ENCODE peak calls at places on chromosome 22, in eight cellular contexts. A is cardiac fibroblast, X is neural crest cell, C is GM20000, F is BJ, S is astrocyte of the spinal cord, Z is nephron progenitor cell, N is transverse colon. R is an unnamed sample.

GRCh38 chr22:49749227-49749626 is 78.4 kb downstream of the BRD1 start:
- DNase-seq in A (no peak), X (no peak), C (peak), F (no peak), S (no peak), Z (no peak), N (no peak), R (no peak)

GRCh38 chr22:30044369-30044768 is 35.9 kb upstream of the HORMAD2 start:
- DNase-seq in A (peak), X (no peak), C (no peak), F (peak), S (peak), Z (no peak), N (peak), R (no peak)

GRCh38 chr22:32880906-32881596 is 79.5 kb downstream of the TIMP3 start:
- DNase-seq in A (peak), X (peak), C (no peak), F (no peak), S (peak), Z (peak), N (peak), R (no peak)

GRCh38 chr22:44611880-44612496 is 90.0 kb upstream of the PRR5 start:
- DNase-seq in A (no peak), X (no peak), C (no peak), F (no peak), S (no peak), Z (no peak), N (no peak), R (no peak)

GRCh38 chr22:42883121-42883520 is 26.0 kb upstream of the ARFGAP3 start:
- DNase-seq in A (no peak), X (no peak), C (no peak), F (no peak), S (no peak), Z (no peak), N (peak), R (no peak)

GRCh38 chr22:19195796-19196731 is 17.5 kb upstream of the SLC25A1 start:
- DNase-seq in A (no peak), X (no peak), C (peak), F (no peak), S (no peak), Z (no peak), N (no peak), R (no peak)

GRCh38 chr22:50308597-50308935 is 1.1 kb upstream of the PLXNB2 start:
- DNase-seq in A (peak), X (no peak), C (no peak), F (peak), S (no peak), Z (peak), N (peak), R (no peak)

GRCh38 chr22:46592390-46592872 is 27.8 kb upstream of the GRAMD4 start:
- DNase-seq in A (peak), X (no peak), C (peak), F (peak), S (peak), Z (no peak), N (peak), R (no peak)

GRCh38 chr22:46071451-46072029 is 78.8 kb upstream of the PPARA start:
- DNase-seq in A (peak), X (no peak), C (no peak), F (no peak), S (peak), Z (peak), N (peak), R (peak)

GRCh38 chr22:47225080-47225930 is 462.9 kb downstream of the TBC1D22A start:
- DNase-seq in A (no peak), X (no peak), C (no peak), F (no peak), S (no peak), Z (no peak), N (no peak), R (no peak)

GRCh38 chr22:42893366-42894150 is 36.5 kb upstream of the ARFGAP3 start:
- DNase-seq in A (no peak), X (no peak), C (no peak), F (no peak), S (no peak), Z (no peak), N (no peak), R (no peak)

GRCh38 chr22:50012201-50013181 is at the start of gene IL17REL:
- DNase-seq in A (no peak), X (no peak), C (no peak), F (no peak), S (no peak), Z (peak), N (peak), R (no peak)

GRCh38 chr22:20440637-20441591 is 3.3 kb upstream of the SCARF2 start:
- DNase-seq in A (no peak), X (no peak), C (no peak), F (no peak), S (no peak), Z (no peak), N (no peak), R (no peak)

GRCh38 chr22:17085277-17086091 is 684 bp downstream of the IL17RA start:
- DNase-seq in A (no peak), X (no peak), C (peak), F (no peak), S (no peak), Z (no peak), N (peak), R (no peak)

GRCh38 chr22:47112566-47112965 is 350.1 kb downstream of the TBC1D22A start:
- DNase-seq in A (no peak), X (no peak), C (no peak), F (no peak), S (no peak), Z (no peak), N (no peak), R (no peak)

GRCh38 chr22:45246060-45246985 is 5.6 kb upstream of the KIAA0930 start:
- DNase-seq in A (peak), X (no peak), C (no peak), F (peak), S (peak), Z (no peak), N (peak), R (peak)

GRCh38 chr22:42383287-42383686 is 48.9 kb downstream of the NFAM1 start:
- DNase-seq in A (no peak), X (no peak), C (no peak), F (no peak), S (no peak), Z (no peak), N (no peak), R (no peak)

GRCh38 chr22:44907765-44908737 is 101.8 kb downstream of the PHF21B start:
- DNase-seq in A (no peak), X (no peak), C (no peak), F (no peak), S (no peak), Z (no peak), N (no peak), R (no peak)

GRCh38 chr22:50684986-50685385 is 12.4 kb downstream of the SHANK3 start:
- DNase-seq in A (peak), X (no peak), C (peak), F (no peak), S (peak), Z (no peak), N (no peak), R (no peak)

GRCh38 chr22:17749605-17750395 is 24.5 kb downstream of the BID start:
- DNase-seq in A (no peak), X (no peak), C (no peak), F (no peak), S (no peak), Z (no peak), N (no peak), R (no peak)

GRCh38 chr22:29314074-29314473 is 1.4 kb downstream of the RASL10A start:
- DNase-seq in A (no peak), X (no peak), C (peak), F (no peak), S (no peak), Z (no peak), N (peak), R (no peak)

GRCh38 chr22:45067731-45068130 is 57.9 kb upstream of the PHF21B start:
- DNase-seq in A (peak), X (no peak), C (no peak), F (no peak), S (no peak), Z (no peak), N (no peak), R (no peak)

GRCh38 chr22:22553141-22553540 is 5.9 kb downstream of the PRAME start:
- DNase-seq in A (no peak), X (no peak), C (no peak), F (no peak), S (no peak), Z (no peak), N (no peak), R (no peak)
- TF ChIP-seq CTCF in A (no peak), X (no peak), C (no peak), F (no peak), S (no peak), Z (no peak), N (no peak), R (no peak)

GRCh38 chr22:36879775-36880174 is 19.0 kb downstream of the NCF4 start:
- DNase-seq in A (no peak), X (no peak), C (no peak), F (no peak), S (no peak), Z (no peak), N (no peak), R (no peak)

GRCh38 chr22:36884314-36885158 is 23.7 kb downstream of the NCF4 start:
- DNase-seq in A (peak), X (no peak), C (no peak), F (no peak), S (no peak), Z (no peak), N (no peak), R (no peak)

GRCh38 chr22:36885474-36885873 is 24.7 kb downstream of the NCF4 start:
- DNase-seq in A (no peak), X (no peak), C (no peak), F (no peak), S (no peak), Z (no peak), N (no peak), R (no peak)

GRCh38 chr22:36886016-36886415 is 25.2 kb downstream of the NCF4 start:
- DNase-seq in A (no peak), X (no peak), C (no peak), F (no peak), S (no peak), Z (no peak), N (no peak), R (no peak)

GRCh38 chr22:36881504-36882245 is 20.9 kb downstream of the NCF4 start:
- DNase-seq in A (no peak), X (no peak), C (no peak), F (no peak), S (no peak), Z (no peak), N (no peak), R (no peak)
- TF ChIP-seq CTCF in A (no peak), X (no peak), C (no peak), F (no peak), S (no peak), Z (no peak), N (no peak), R (no peak)

GRCh38 chr22:23386245-23386631 is 193.9 kb downstream of the IGLL1 start:
- DNase-seq in A (peak), X (no peak), C (no peak), F (no peak), S (no peak), Z (no peak), N (no peak), R (no peak)
- TF ChIP-seq CTCF in A (no peak), X (no peak), C (no peak), F (no peak), S (no peak), Z (peak), N (peak), R (no peak)

DNA sequence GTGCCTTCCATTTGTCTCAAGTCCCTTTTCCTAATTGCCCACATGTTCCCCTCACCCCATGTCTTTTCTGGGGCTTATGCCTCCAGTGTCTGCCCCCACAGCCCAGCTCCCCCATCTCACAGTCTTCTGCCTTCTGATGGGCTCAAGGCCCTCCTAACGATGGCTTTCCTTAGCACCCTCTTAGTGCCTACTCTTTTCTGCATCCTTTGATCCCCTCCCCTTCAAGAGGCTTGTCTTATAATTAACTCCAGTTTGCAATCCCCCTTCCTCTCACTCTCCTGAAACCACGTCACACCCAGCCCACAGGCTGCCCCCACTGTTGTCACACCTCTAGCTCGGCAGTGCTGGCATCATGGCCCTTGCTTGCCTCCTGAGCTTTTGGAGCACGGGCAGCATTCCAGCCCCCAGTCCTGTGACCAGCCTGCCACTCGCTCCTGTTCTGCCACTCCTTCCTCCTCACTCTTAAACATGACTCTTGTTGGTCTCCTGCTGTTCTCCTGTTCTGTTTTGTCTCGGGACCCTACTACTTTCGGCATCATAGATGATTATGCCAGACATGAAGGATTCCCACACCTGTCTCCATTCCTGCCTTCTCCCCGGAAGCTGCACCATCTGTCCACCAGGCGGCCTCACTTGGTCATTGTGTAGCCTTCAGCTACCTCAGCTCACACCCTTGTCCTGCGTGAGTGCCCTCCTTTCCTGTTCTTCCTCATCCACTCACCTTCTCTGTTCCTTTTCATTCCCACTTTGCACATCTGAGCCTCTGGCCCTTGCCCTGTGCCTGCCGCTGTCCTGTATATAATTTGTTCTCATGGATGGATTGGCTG is 26.1 kb downstream of the UBE2L3 start:
- DNase-seq in A (no peak), X (peak), C (no peak), F (no peak), S (no peak), Z (peak), N (no peak), R (no peak)
- TF ChIP-seq CTCF in A (peak), X (peak), C (no peak), F (peak), S (peak), Z (peak), N (peak), R (no peak)

DNA sequence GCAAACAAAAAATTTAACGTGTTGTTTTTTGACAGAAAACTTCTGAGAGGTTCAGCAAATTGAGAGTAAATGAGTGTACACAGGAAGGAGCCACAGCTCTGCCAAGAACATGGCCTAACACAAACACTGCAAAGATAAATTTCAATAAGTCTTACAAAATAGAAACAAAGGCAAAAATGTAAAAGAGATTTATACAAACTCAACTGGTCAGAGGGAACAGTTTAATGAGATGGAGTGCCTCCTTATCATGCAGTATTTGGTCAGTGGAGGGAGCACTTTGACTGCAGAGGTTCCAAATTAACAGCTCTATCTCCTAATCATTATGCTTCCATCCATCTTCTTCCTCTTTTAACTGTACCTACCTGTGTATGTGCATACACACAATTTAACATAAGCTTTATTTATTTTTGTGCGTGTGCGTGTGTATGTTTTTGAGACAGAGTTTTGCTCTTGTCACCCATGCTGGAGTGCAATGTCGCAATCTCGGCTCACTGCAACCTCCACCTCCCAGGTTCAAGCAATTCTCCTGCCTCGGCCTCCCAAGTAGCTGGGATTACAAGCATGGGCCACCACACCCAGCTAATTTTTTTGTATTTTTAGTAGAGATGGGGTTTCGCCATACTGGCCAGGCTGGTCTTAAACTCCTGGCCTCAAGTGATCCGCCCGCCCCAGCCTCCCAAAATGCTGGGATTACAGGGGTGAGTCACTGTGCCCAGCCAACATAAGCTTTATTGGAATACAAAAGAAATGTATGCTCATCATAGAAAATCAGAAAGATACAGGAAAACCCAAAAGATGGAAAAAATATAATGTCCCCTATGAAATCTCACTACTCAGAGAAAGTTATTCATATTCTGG is 111.9 kb downstream of the MRTFA start:
- DNase-seq in A (peak), X (no peak), C (no peak), F (no peak), S (no peak), Z (no peak), N (no peak), R (no peak)
- TF ChIP-seq CTCF in A (peak), X (no peak), C (no peak), F (peak), S (peak), Z (no peak), N (no peak), R (peak)

GRCh38 chr22:31127181-31127772 is 4.5 kb downstream of the INPP5J start:
- DNase-seq in A (no peak), X (no peak), C (no peak), F (no peak), S (no peak), Z (no peak), N (no peak), R (no peak)
- TF ChIP-seq CTCF in A (no peak), X (no peak), C (no peak), F (no peak), S (no peak), Z (no peak), N (no peak), R (no peak)

DNA sequence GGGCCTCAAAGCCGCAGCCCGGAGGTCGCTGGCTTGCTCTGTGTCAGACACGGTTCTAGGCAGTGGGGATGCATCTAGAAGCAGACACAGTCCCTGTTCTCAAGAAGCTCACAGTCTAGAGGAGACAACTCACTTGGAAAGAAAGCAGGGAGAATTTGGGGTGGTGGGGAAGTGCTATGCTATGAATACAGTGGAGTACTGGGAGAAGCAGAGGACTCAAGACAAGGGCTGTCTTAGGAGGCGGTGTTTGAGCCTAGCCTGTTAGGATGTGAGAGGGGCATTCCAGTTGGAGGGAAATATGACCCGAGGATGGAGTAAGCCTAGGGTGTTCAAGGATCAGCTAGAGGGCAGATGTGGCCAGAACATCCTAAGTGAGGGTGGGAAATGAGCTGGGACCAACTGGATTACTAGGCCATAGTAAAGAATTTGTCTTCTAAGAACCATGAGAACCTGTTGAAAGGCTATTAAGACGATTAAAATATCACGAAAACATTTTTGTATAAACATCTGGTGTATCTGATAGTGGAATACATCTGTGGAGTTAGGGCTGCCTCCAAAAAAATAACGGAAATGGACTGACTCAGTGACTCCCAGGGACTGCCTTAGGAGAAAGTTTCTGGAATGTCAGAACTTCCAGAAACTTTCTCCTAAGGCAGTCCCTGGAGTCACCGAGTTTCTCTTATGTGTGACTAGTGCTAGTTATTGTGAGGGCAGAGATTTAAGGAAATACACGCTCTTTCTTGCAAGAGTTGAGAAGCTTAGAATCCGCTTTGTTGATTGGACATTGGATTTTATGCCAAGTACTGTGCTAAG is 1.1 kb upstream of the PITPNB start:
- DNase-seq in A (peak), X (peak), C (peak), F (peak), S (peak), Z (peak), N (no peak), R (no peak)
- TF ChIP-seq CTCF in A (peak), X (no peak), C (no peak), F (no peak), S (peak), Z (no peak), N (no peak), R (no peak)